ENCODE peak calls at places on chromosomes 3 and 15, in nine cellular contexts. A is brain microvascular endothelial cell; G is PC-3; E is transverse colon; L is testis; M is heart left ventricle; J is right cardiac atrium; U is CD4-positive, CD25-positive, alpha-beta regulatory T cell; B is GM23248. R is an unnamed sample.

GRCh38 chr3:123843668-123844067 is 40.5 kb downstream of the MYLK start:
- DNase-seq in B (peak), G (no peak), J (no peak), E (no peak), M (no peak), L (no peak), A (peak), U (no peak), R (no peak)

GRCh38 chr3:158908187-158908762 is 106.4 kb downstream of the MFSD1 start:
- DNase-seq in M (no peak), B (peak), U (no peak), L (no peak), G (no peak), E (no peak), A (no peak), J (no peak), R (no peak)

GRCh38 chr3:102573483-102574028 is 138.7 kb downstream of the ZPLD1 start:
- DNase-seq in B (no peak), M (no peak), E (no peak), J (no peak), G (no peak), U (no peak), L (no peak), A (no peak), R (no peak)

GRCh38 chr3:186909078-186909853 is 21.1 kb upstream of the ST6GAL1 start:
- DNase-seq in U (peak), L (no peak), M (no peak), J (peak), B (no peak), G (no peak), E (peak), A (no peak), R (no peak)

GRCh38 chr3:57559526-57559925 is 3.5 kb downstream of the PDE12 start:
- DNase-seq in U (no peak), J (no peak), G (peak), M (no peak), A (no peak), B (peak), L (no peak), E (no peak), R (peak)

GRCh38 chr15:40287968-40288367 is 5.1 kb upstream of the ANKRD63 start:
- DNase-seq in J (peak), M (no peak), G (no peak), L (no peak), A (no peak), E (no peak), U (no peak), B (peak), R (no peak)

GRCh38 chr3:111923821-111924220 is 55.0 kb upstream of the ABHD10 start:
- DNase-seq in B (peak), U (no peak), A (no peak), L (no peak), G (peak), M (no peak), J (no peak), E (no peak), R (no peak)

GRCh38 chr3:188431040-188431439 is 277.1 kb downstream of the LPP start:
- DNase-seq in U (no peak), L (no peak), A (no peak), E (no peak), J (no peak), G (no peak), B (peak), M (no peak), R (no peak)

GRCh38 chr3:172846103-172846561 is 95.6 kb downstream of the ECT2 start:
- DNase-seq in L (no peak), J (no peak), G (no peak), U (no peak), B (no peak), A (no peak), M (no peak), E (no peak), R (no peak)

GRCh38 chr3:178203152-178203551 is 333.1 kb upstream of the KCNMB2 start:
- DNase-seq in A (no peak), M (peak), B (peak), U (no peak), G (no peak), J (no peak), E (no peak), L (no peak), R (no peak)

GRCh38 chr3:116135462-116135861 is 309.8 kb downstream of the LSAMP start:
- DNase-seq in A (peak), U (no peak), M (peak), B (peak), E (peak), J (peak), G (peak), L (no peak), R (no peak)

GRCh38 chr3:46289961-46290360 is 47.7 kb downstream of the CCR3 start:
- DNase-seq in A (no peak), G (no peak), U (no peak), J (no peak), B (no peak), M (no peak), L (no peak), E (no peak), R (no peak)

GRCh38 chr15:60005352-60006202 is 1.5 kb downstream of the FOXB1 start:
- DNase-seq in A (no peak), B (no peak), G (no peak), L (no peak), J (no peak), E (no peak), U (no peak), M (no peak), R (peak)

GRCh38 chr15:35481992-35482391 is 64.0 kb downstream of the DPH6 start:
- DNase-seq in A (peak), E (no peak), U (no peak), M (no peak), B (peak), J (no peak), G (peak), L (no peak), R (peak)

GRCh38 chr3:126676919-126677705 is 22.2 kb upstream of the TXNRD3 start:
- DNase-seq in A (peak), E (no peak), B (peak), J (no peak), M (no peak), G (peak), U (no peak), L (no peak), R (peak)

GRCh38 chr3:36906504-36907149 is 38.2 kb downstream of the TRANK1 start:
- DNase-seq in J (no peak), L (no peak), M (no peak), U (peak), G (no peak), A (peak), E (no peak), B (peak), R (peak)

GRCh38 chr15:31062310-31062964 is 39.1 kb downstream of the TRPM1 start:
- DNase-seq in L (no peak), G (no peak), M (no peak), B (peak), A (no peak), J (no peak), U (no peak), E (no peak), R (no peak)

GRCh38 chr3:46913644-46914043 is 36.1 kb downstream of the PTH1R start:
- DNase-seq in G (peak), E (peak), L (no peak), M (no peak), U (no peak), A (peak), B (peak), J (peak), R (peak)

GRCh38 chr3:45706133-45706808 is 17.1 kb downstream of the SACM1L start:
- DNase-seq in J (no peak), G (no peak), A (no peak), M (no peak), E (no peak), L (no peak), U (no peak), B (peak), R (no peak)

GRCh38 chr3:155219106-155219505 is 74.4 kb downstream of the STRIT1 start:
- DNase-seq in A (no peak), U (no peak), L (no peak), G (peak), E (no peak), B (no peak), J (no peak), M (no peak), R (no peak)

GRCh38 chr15:92984161-92984560 is 84.0 kb downstream of the CHD2 start:
- DNase-seq in E (no peak), J (no peak), G (no peak), L (no peak), M (no peak), A (no peak), B (no peak), U (no peak), R (no peak)

GRCh38 chr3:144142151-144142855 is 170.7 kb downstream of the DIPK2A start:
- DNase-seq in J (peak), B (peak), M (no peak), U (no peak), A (peak), G (no peak), E (no peak), L (peak), R (peak)

GRCh38 chr3:45777753-45778386 is 18.5 kb downstream of the SLC6A20 start:
- DNase-seq in M (no peak), L (no peak), E (no peak), J (no peak), G (no peak), A (no peak), B (no peak), U (no peak), R (no peak)

GRCh38 chr15:94673801-94674200 is 442.4 kb downstream of the MCTP2 start:
- DNase-seq in A (no peak), G (no peak), E (no peak), B (peak), J (no peak), L (no peak), U (no peak), M (no peak), R (no peak)

GRCh38 chr15:94667109-94667508 is 435.7 kb downstream of the MCTP2 start:
- DNase-seq in J (no peak), G (no peak), E (no peak), U (no peak), L (no peak), B (no peak), M (no peak), A (no peak), R (no peak)

GRCh38 chr15:94674251-94674650 is 442.9 kb downstream of the MCTP2 start:
- DNase-seq in J (no peak), E (no peak), A (no peak), M (no peak), U (no peak), G (no peak), L (peak), B (peak), R (no peak)

GRCh38 chr15:94670436-94671034 is 439.2 kb downstream of the MCTP2 start:
- DNase-seq in L (no peak), G (peak), A (peak), J (no peak), M (no peak), U (peak), E (no peak), B (peak), R (no peak)

GRCh38 chr15:94671845-94672524 is 440.6 kb downstream of the MCTP2 start:
- DNase-seq in U (no peak), B (peak), A (peak), E (no peak), G (peak), J (no peak), L (peak), M (peak), R (no peak)
- H3K27ac ChIP-seq in U (no peak), B (no peak), A (no peak), E (peak), G (no peak), J (peak), L (peak), M (peak), R (no peak)

DNA sequence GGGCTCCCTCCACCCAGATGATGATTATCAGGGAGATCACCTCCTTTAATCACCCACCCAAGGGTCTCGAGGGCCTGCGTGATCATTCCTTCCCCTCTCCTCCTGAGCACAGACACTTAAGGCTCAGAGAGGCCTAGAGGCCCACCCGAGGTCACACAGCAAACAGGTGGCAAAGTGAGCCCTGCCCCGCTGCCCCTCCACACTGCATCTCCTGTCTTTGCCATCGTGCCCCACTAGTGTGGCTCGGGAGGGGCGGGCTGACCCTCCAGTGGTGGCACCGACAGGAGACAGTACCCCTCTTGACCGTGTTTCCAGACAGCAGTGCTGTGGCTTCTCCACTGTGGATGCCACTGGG is 4.9 kb upstream of the PLXND1 start:
- DNase-seq in A (no peak), U (no peak), L (no peak), B (no peak), G (no peak), M (no peak), E (no peak), J (peak), R (peak)
- H3K27ac ChIP-seq in A (peak), U (no peak), L (no peak), B (peak), G (no peak), M (peak), E (peak), J (peak), R (peak)

DNA sequence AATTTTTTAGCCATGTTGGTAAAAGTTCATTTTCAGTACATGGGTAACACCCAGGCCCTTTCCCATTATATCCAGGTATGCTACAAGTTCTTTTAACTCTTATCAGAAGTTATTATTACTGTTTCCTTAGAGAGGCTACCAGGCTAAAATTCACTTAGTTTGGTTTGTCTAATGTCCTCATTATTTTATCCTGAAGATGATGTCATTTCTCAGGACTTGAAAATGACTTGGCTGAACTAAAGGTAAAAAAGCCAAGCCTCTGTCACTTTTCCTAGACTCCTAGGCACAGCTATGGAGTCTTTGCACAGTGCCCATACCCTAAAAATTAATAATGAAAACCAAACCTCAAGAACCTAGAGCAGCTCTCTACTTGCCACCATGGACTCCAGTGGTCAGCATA is 4.1 kb downstream of the ELL3 start:
- DNase-seq in G (no peak), U (no peak), L (no peak), A (no peak), E (no peak), M (no peak), B (no peak), J (no peak), R (no peak)
- H3K27ac ChIP-seq in G (no peak), U (no peak), L (no peak), A (no peak), E (no peak), M (no peak), B (no peak), J (no peak), R (no peak)

DNA sequence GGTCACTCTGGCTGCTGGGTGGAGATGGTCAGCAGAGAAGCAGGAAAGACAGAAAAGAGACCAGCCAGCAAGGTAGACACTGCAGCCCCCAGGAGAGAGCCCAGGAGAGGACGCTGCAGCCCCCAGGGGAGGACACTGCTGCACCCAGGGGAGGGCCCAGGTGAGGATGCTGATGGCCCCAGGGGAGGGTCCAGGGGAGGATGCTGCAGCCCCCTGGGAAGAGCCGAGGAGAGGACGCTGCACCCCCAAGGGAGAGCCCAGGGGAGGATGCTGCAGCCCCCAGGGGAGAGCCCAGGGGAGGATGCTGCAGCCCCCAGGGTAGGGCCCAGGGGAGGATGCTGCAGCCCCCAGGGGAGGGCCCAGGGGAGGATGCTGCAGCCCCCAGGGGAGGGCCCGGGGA is 196.7 kb upstream of the NSMCE3 start:
- DNase-seq in A (no peak), M (no peak), U (no peak), E (no peak), J (no peak), B (no peak), L (no peak), G (no peak), R (no peak)
- H3K27ac ChIP-seq in A (no peak), M (no peak), U (no peak), E (no peak), J (no peak), B (no peak), L (no peak), G (no peak), R (no peak)

GRCh38 chr15:27670481-27670880 is 428.6 kb downstream of the OCA2 start:
- DNase-seq in E (no peak), B (no peak), U (no peak), A (no peak), L (peak), J (no peak), M (no peak), G (no peak), R (no peak)

GRCh38 chr15:27671794-27672438 is 427.2 kb downstream of the OCA2 start:
- DNase-seq in B (no peak), J (no peak), G (no peak), U (no peak), M (no peak), A (no peak), E (no peak), L (no peak), R (no peak)

GRCh38 chr15:27668471-27669220 is 430.5 kb downstream of the OCA2 start:
- DNase-seq in B (no peak), L (no peak), A (no peak), M (no peak), U (no peak), J (no peak), E (no peak), G (no peak), R (no peak)

GRCh38 chr15:27672537-27672936 is 426.6 kb downstream of the OCA2 start:
- DNase-seq in G (no peak), L (no peak), E (no peak), U (no peak), J (no peak), M (no peak), B (no peak), A (no peak), R (no peak)

DNA sequence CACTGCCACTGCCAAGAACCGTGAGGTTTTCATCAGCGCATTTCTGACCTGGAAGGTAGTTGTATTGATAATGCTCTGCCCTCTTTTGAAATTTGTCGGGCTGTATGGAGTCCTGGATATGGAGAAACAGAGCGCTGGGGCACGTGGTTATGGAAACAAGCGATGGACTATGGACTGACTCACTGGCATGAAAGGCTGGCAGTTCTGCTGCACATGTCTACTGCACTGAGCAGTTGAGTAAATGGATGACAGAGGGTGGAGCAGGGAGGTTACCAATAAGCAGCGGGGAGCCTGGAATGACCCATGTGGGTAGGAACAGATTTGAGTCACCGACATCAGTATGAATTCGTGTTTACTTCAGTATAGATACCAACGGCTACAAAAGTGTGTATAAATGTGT is 429.5 kb downstream of the OCA2 start:
- DNase-seq in B (no peak), G (no peak), M (no peak), U (no peak), L (no peak), A (no peak), J (no peak), E (no peak), R (no peak)
- H3K27ac ChIP-seq in B (no peak), G (no peak), M (no peak), U (no peak), L (no peak), A (no peak), J (no peak), E (no peak), R (no peak)

GRCh38 chr3:11794927-11795326 is 51.8 kb downstream of the TAMM41 start:
- DNase-seq in U (no peak), E (no peak), A (no peak), M (no peak), B (no peak), L (no peak), G (no peak), J (no peak), R (no peak)

GRCh38 chr3:11791339-11792200 is 55.1 kb downstream of the TAMM41 start:
- DNase-seq in E (no peak), M (no peak), L (no peak), U (no peak), B (no peak), A (no peak), G (peak), J (no peak), R (no peak)
- H3K27ac ChIP-seq in E (no peak), M (no peak), L (no peak), U (no peak), B (no peak), A (no peak), G (no peak), J (no peak), R (no peak)

GRCh38 chr3:120440762-120441161 is 10.0 kb downstream of the FSTL1 start:
- DNase-seq in U (no peak), E (no peak), G (no peak), J (no peak), B (no peak), M (no peak), A (no peak), L (no peak), R (no peak)

GRCh38 chr3:120438216-120438615 is 12.6 kb downstream of the FSTL1 start:
- DNase-seq in J (no peak), A (no peak), B (no peak), M (no peak), L (no peak), E (no peak), U (no peak), G (no peak), R (no peak)

GRCh38 chr3:120438971-120439370 is 11.8 kb downstream of the FSTL1 start:
- DNase-seq in B (peak), A (peak), J (peak), M (peak), L (peak), G (peak), E (peak), U (no peak), R (no peak)

GRCh38 chr3:120441776-120442175 is 9.0 kb downstream of the FSTL1 start:
- DNase-seq in J (no peak), E (no peak), L (no peak), M (no peak), U (no peak), B (no peak), G (no peak), A (no peak), R (no peak)

GRCh38 chr3:120440001-120440703 is 10.6 kb downstream of the FSTL1 start:
- DNase-seq in B (peak), U (no peak), A (no peak), M (no peak), E (no peak), L (no peak), J (no peak), G (peak), R (no peak)
- H3K27ac ChIP-seq in B (peak), U (no peak), A (peak), M (peak), E (peak), L (no peak), J (peak), G (peak), R (peak)

DNA sequence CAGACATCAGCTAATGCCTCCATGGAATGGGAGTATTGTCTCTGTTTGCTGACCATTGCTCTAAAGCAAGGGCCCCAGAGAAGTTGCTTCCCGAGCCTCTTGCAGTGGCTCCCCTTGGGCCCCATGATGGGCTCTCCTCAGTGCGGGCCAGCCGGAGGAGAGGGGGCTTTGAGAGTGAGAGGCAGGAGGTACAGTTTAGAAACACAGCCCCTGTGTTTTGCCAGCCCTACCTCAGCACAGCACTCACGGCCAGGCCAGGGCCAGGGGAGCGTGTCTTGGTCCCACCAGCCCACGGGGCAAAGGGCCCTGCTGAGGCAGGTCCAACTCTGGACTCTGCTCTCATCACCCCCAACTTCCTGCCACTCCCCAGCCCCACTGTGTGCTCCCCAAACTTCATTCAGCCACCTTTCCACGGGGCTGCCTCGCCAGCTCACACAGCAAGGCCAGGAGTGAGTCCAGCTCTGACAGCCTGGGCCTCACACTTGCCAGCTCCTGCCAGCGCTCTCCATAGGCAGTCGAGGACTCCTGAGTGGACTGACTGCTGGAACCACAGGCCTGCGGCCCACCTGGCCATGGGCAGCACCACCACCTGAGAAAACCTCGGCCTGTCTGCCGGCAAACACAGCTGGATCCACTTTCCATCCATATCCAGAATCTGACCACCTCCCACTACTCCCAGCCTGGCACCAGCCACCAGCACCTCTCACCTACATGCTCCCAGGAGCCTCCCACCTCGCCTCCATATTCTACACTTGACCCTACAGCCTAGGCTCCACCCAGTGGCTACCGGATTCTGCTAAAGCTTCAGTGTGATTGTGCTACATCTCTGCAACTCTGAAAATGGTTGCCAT is 99.0 kb downstream of the TLE3 start:
- DNase-seq in M (no peak), B (no peak), A (no peak), L (no peak), J (no peak), U (no peak), G (no peak), E (no peak), R (peak)
- H3K27ac ChIP-seq in M (no peak), B (no peak), A (no peak), L (no peak), J (no peak), U (no peak), G (no peak), E (no peak), R (no peak)

R was measured in osteoblast.